ENCODE peak calls at places on chromosomes 5 and 9, in eight cellular contexts. E is A549, C is tibial artery, D is lower leg skin, A is heart left ventricle, Y is B cell, T is MCF 10A, M is PC-3. B is an unnamed sample.

GRCh38 chr5:144941004-144941403 is 770.3 kb downstream of the KCTD16 start:
- DNase-seq in E (no peak), C (no peak), D (no peak), A (no peak), Y (no peak), T (no peak), M (no peak), B (no peak)

GRCh38 chr5:139904566-139905400 is 109.2 kb downstream of the PSD2 start:
- DNase-seq in E (no peak), C (no peak), D (peak), A (no peak), Y (no peak), T (no peak), M (no peak), B (no peak)

GRCh38 chr5:766666-767431 is 17.7 kb downstream of the ZDHHC11B start:
- DNase-seq in E (no peak), C (no peak), D (peak), A (peak), Y (no peak), T (no peak), M (no peak), B (no peak)

GRCh38 chr9:21428235-21428634 is 12.0 kb upstream of the IFNA1 start:
- DNase-seq in E (no peak), C (no peak), D (no peak), A (no peak), Y (no peak), T (no peak), M (no peak), B (no peak)

GRCh38 chr9:97237311-97237786 is 70.1 kb upstream of the CCDC180 start:
- DNase-seq in E (no peak), C (no peak), D (no peak), A (no peak), Y (no peak), T (no peak), M (no peak), B (no peak)

GRCh38 chr5:138789771-138790242 is 36.6 kb downstream of the CTNNA1 start:
- DNase-seq in E (peak), C (no peak), D (no peak), A (no peak), Y (peak), T (peak), M (no peak), B (peak)

GRCh38 chr5:126884269-126884819 is 107.4 kb downstream of the LMNB1 start:
- DNase-seq in E (no peak), C (no peak), D (no peak), A (no peak), Y (no peak), T (peak), M (peak), B (no peak)

GRCh38 chr5:104412649-104413240 is 850.2 kb upstream of the NUDT12 start:
- DNase-seq in E (peak), C (no peak), D (no peak), A (no peak), Y (no peak), T (peak), M (peak), B (no peak)

GRCh38 chr5:389197-389821 is 53.7 kb upstream of the EXOC3 start:
- DNase-seq in E (no peak), C (no peak), D (peak), A (no peak), Y (no peak), T (no peak), M (no peak), B (no peak)

GRCh38 chr5:97636766-97637165 is 453.7 kb upstream of the RIOK2 start:
- DNase-seq in E (no peak), C (no peak), D (no peak), A (no peak), Y (no peak), T (no peak), M (no peak), B (no peak)

GRCh38 chr5:112253478-112254250 is 165.4 kb downstream of the EPB41L4A start:
- DNase-seq in E (no peak), C (peak), D (no peak), A (peak), Y (no peak), T (peak), M (peak), B (no peak)

GRCh38 chr9:97900103-97900737 is 22.1 kb downstream of the TRMO start:
- DNase-seq in E (no peak), C (no peak), D (no peak), A (no peak), Y (no peak), T (no peak), M (peak), B (no peak)

GRCh38 chr9:123451011-123451410 is 95.0 kb downstream of the CRB2 start:
- DNase-seq in E (no peak), C (no peak), D (no peak), A (no peak), Y (no peak), T (no peak), M (no peak), B (no peak)

GRCh38 chr9:137298401-137298982 is 3.6 kb downstream of the NRARP start:
- DNase-seq in E (no peak), C (no peak), D (no peak), A (peak), Y (no peak), T (no peak), M (no peak), B (no peak)

GRCh38 chr5:87121315-87122170 is 146.1 kb upstream of the RASA1 start:
- DNase-seq in E (peak), C (peak), D (no peak), A (no peak), Y (peak), T (peak), M (peak), B (peak)

GRCh38 chr5:168128556-168128955 is 162.9 kb upstream of the WWC1 start:
- DNase-seq in E (no peak), C (no peak), D (no peak), A (peak), Y (no peak), T (no peak), M (no peak), B (no peak)

GRCh38 chr5:68215208-68215887 is at the start of gene PIK3R1:
- DNase-seq in E (peak), C (peak), D (peak), A (peak), Y (peak), T (peak), M (peak), B (peak)

GRCh38 chr5:2719332-2719731 is 32.1 kb downstream of the IRX2 start:
- DNase-seq in E (no peak), C (no peak), D (no peak), A (no peak), Y (no peak), T (no peak), M (no peak), B (no peak)

GRCh38 chr5:2714805-2715204 is 36.7 kb downstream of the IRX2 start:
- DNase-seq in E (no peak), C (no peak), D (no peak), A (no peak), Y (no peak), T (no peak), M (no peak), B (no peak)

GRCh38 chr5:2711446-2712425 is 39.7 kb downstream of the IRX2 start:
- DNase-seq in E (no peak), C (no peak), D (peak), A (no peak), Y (no peak), T (no peak), M (no peak), B (no peak)

GRCh38 chr5:2714026-2714425 is 37.5 kb downstream of the IRX2 start:
- DNase-seq in E (no peak), C (no peak), D (peak), A (no peak), Y (no peak), T (no peak), M (no peak), B (no peak)

GRCh38 chr5:2715856-2716255 is 35.6 kb downstream of the IRX2 start:
- DNase-seq in E (no peak), C (no peak), D (peak), A (no peak), Y (no peak), T (peak), M (no peak), B (no peak)
- TF ChIP-seq CTCF in E (no peak), C (no peak), D (no peak), A (no peak), Y (no peak), T (no peak), M (no peak), B (no peak)

DNA sequence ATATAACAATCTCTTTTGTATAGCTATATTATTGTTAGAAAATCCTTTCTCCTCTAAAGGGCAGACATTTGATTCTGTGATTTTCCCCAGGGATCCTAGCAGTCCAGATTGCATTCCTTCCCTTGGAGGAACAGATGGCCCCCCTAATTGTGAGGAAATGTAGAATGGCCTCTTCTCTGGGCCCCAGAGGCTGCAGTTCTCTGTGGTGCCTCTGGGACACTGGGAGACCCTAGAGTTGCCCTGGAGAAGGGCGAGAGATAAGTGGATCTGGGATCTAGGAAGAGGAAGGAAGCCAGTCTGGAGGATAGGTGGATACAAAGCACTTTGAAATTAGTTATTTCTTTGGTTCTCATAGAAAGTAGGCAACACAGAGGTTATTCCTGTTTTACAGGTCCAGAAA is 1.9 kb upstream of the HINT2 start:
- DNase-seq in E (peak), C (no peak), D (no peak), A (no peak), Y (no peak), T (no peak), M (peak), B (no peak)
- TF ChIP-seq CTCF in E (no peak), C (no peak), D (no peak), A (no peak), Y (no peak), T (no peak), M (no peak), B (peak)

GRCh38 chr5:53917095-53917494 is 356.7 kb downstream of the NDUFS4 start:
- DNase-seq in E (peak), C (no peak), D (no peak), A (no peak), Y (no peak), T (no peak), M (peak), B (no peak)
- TF ChIP-seq CTCF in E (no peak), C (no peak), D (no peak), A (no peak), Y (no peak), T (no peak), M (peak), B (no peak)

GRCh38 chr5:32850792-32851191 is 139.7 kb downstream of the NPR3 start:
- DNase-seq in E (no peak), C (no peak), D (no peak), A (no peak), Y (no peak), T (no peak), M (no peak), B (no peak)

GRCh38 chr5:32851774-32852173 is 140.7 kb downstream of the NPR3 start:
- DNase-seq in E (no peak), C (no peak), D (no peak), A (no peak), Y (no peak), T (no peak), M (no peak), B (no peak)

GRCh38 chr5:32848681-32849080 is 137.6 kb downstream of the NPR3 start:
- DNase-seq in E (no peak), C (no peak), D (no peak), A (no peak), Y (no peak), T (no peak), M (no peak), B (no peak)

GRCh38 chr5:32854473-32854872 is 143.4 kb downstream of the NPR3 start:
- DNase-seq in E (no peak), C (no peak), D (no peak), A (no peak), Y (no peak), T (no peak), M (peak), B (no peak)

DNA sequence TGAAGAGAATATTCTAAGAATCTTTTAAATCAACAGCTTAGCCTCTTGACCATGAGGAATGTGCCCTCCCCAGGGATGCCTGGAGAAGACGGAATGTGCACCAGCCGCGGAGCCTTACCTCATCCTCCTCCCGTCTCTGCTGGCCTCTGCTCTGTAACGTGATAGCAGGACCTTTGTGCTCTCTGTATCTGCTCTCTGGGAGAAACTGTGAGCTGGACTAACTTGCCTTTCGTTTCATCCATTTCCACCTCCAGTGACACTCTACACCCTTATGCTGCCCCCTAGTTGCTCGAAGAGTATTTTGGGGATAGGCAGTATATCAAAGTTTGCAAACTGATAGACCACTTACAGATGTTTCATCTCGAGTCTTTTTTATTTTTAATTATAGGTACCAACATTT is 141.4 kb downstream of the NPR3 start:
- DNase-seq in E (peak), C (no peak), D (no peak), A (no peak), Y (no peak), T (peak), M (peak), B (no peak)
- TF ChIP-seq CTCF in E (peak), C (peak), D (no peak), A (peak), Y (no peak), T (no peak), M (peak), B (peak)

GRCh38 chr9:73683862-73684591 is 532.4 kb downstream of the ANXA1 start:
- DNase-seq in E (no peak), C (no peak), D (no peak), A (no peak), Y (no peak), T (peak), M (peak), B (no peak)
- TF ChIP-seq CTCF in E (peak), C (peak), D (no peak), A (no peak), Y (no peak), T (peak), M (peak), B (peak)